ENCODE peak calls at places on chromosomes 4 and X, in eight cellular contexts. W is KBM-7, N is body of pancreas, M is NCI-H524, C is mesenchymal stem cell, F is GM23248, V is GM13976, A is left lung. S is an unnamed sample.

GRCh38 chr4:94757192-94758140 is at the start of gene BMPR1B:
- DNase-seq in M (peak), F (peak), N (peak), V (peak), A (no peak), C (peak), W (peak), S (peak)

GRCh38 chr4:76028242-76028859 is 5.1 kb upstream of the CXCL10 start:
- DNase-seq in N (no peak), C (no peak), W (peak), M (no peak), A (no peak), V (no peak), F (no peak), S (no peak)

GRCh38 chr4:3250438-3250955 is 1.5 kb downstream of the MSANTD1 start:
- DNase-seq in W (no peak), C (no peak), N (peak), F (no peak), V (no peak), A (peak), M (no peak), S (no peak)

GRCh38 chrX:15451913-15452312 is 41.2 kb downstream of the PIR start:
- DNase-seq in C (no peak), V (no peak), N (no peak), W (no peak), M (no peak), A (no peak), F (no peak), S (no peak)

GRCh38 chr4:186074189-186074588 is 5.2 kb downstream of the TLR3 start:
- DNase-seq in N (no peak), M (no peak), A (peak), F (no peak), C (peak), V (no peak), W (no peak), S (no peak)

GRCh38 chrX:85505801-85506200 is 126.3 kb upstream of the POF1B start:
- DNase-seq in A (no peak), V (no peak), N (no peak), W (no peak), C (no peak), F (no peak), M (no peak), S (no peak)

GRCh38 chrX:153468008-153468580 is 2.3 kb downstream of the HAUS7 start:
- DNase-seq in N (no peak), F (no peak), C (no peak), V (no peak), M (no peak), A (no peak), W (no peak), S (no peak)

GRCh38 chrX:119757979-119758681 is at the start of gene SOWAHD:
- DNase-seq in V (peak), W (peak), C (peak), A (peak), N (peak), M (peak), F (peak), S (peak)

GRCh38 chr4:153474251-153474650 is 8.1 kb downstream of the TMEM131L start:
- DNase-seq in A (no peak), C (no peak), W (no peak), M (no peak), F (no peak), N (no peak), V (no peak), S (no peak)

GRCh38 chr4:187826725-187827124 is 168.8 kb upstream of the ZFP42 start:
- DNase-seq in M (no peak), F (no peak), N (no peak), W (no peak), A (no peak), C (no peak), V (no peak), S (peak)

GRCh38 chr4:1031956-1032795 is 20.8 kb downstream of the FGFRL1 start:
- DNase-seq in V (no peak), F (peak), M (no peak), W (no peak), C (no peak), N (no peak), A (no peak), S (no peak)

S was measured in HEK293T.